ENCODE peak calls at places on chromosome 2, in five cellular contexts. H is GM23248, D is DMS79 treated with DMSO at 0.1 percent for 48 hours, S is NCI-H2081 treated with DMSO at 0.1 percent for 48 hours, C is NCI-H1092. O is an unnamed sample.

GRCh38 chr2:31539505-31539904 is 41.2 kb downstream of the SRD5A2 start:
- DNase-seq in D (no peak), C (no peak), H (no peak), S (no peak), O (no peak)

GRCh38 chr2:41955641-41956040 is 92.2 kb upstream of the PKDCC start:
- DNase-seq in C (no peak), H (no peak), D (no peak), S (no peak), O (peak)

GRCh38 chr2:60517441-60517840 is 36.0 kb downstream of the BCL11A start:
- DNase-seq in H (peak), C (no peak), D (no peak), S (no peak), O (no peak)

GRCh38 chr2:44572196-44572900 is 210.6 kb downstream of the CAMKMT start:
- DNase-seq in C (no peak), H (peak), D (no peak), S (no peak), O (no peak)

GRCh38 chr2:13480057-13480456 is 763.3 kb downstream of the TRIB2 start:
- DNase-seq in C (no peak), S (no peak), H (no peak), D (no peak), O (no peak)

GRCh38 chr2:190763901-190764514 is 115.1 kb downstream of the NAB1 start:
- DNase-seq in H (no peak), D (no peak), C (no peak), S (no peak), O (no peak)

GRCh38 chr2:12296915-12297314 is 419.8 kb upstream of the TRIB2 start:
- DNase-seq in D (peak), H (no peak), S (no peak), C (no peak), O (no peak)

GRCh38 chr2:44766220-44766619 is 175.3 kb upstream of the SIX3 start:
- DNase-seq in S (no peak), D (no peak), C (no peak), H (no peak), O (no peak)

GRCh38 chr2:159525012-159525411 is 91.3 kb downstream of the BAZ2B start:
- DNase-seq in D (no peak), H (no peak), S (no peak), C (no peak), O (no peak)

O was measured in midbrain.